ENCODE peak calls at places on chromosomes 16 and 17, in four cellular contexts. E is Panc1, C is HCT116, A is K562. P is an unnamed sample.

GRCh38 chr16:79182618-79183017 is 417.9 kb downstream of the MAF start:
- ATAC-seq in E (no peak), C (no peak), A (no peak), P (no peak)

GRCh38 chr17:78224226-78225087 is 7.0 kb upstream of the TMEM235 start:
- ATAC-seq in E (no peak), C (no peak), A (peak; percentile 27), P (no peak)

GRCh38 chr17:63844293-63844672 is 1.8 kb upstream of the SMARCD2 start:
- ATAC-seq in E (no peak), C (no peak), A (peak; percentile 6), P (no peak)

GRCh38 chr17:74180336-74180735 is 23.1 kb upstream of the RPL38 start:
- ATAC-seq in E (no peak), C (no peak), A (no peak), P (no peak)

GRCh38 chr16:24728891-24729242 is 584 bp upstream of the TNRC6A start:
- ATAC-seq in E (no peak), C (peak; percentile 8), A (no peak), P (no peak)

GRCh38 chr17:60094754-60095153 is 16.0 kb upstream of the HEATR6 start:
- ATAC-seq in E (no peak), C (no peak), A (no peak), P (no peak)

GRCh38 chr16:30743690-30744089 is 4.5 kb upstream of the PHKG2 start:
- ATAC-seq in E (no peak), C (no peak), A (no peak), P (no peak)

GRCh38 chr17:15480209-15480608 is 12.8 kb upstream of the CDRT4 start:
- ATAC-seq in E (no peak), C (no peak), A (no peak), P (no peak)

GRCh38 chr17:79090503-79091372 is 16.1 kb downstream of the ENGASE start:
- ATAC-seq in E (no peak), C (no peak), A (peak; percentile 75), P (no peak)

GRCh38 chr17:41527076-41528023 is 758 bp downstream of the KRT19 start:
- ATAC-seq in E (peak; percentile 14), C (peak; percentile 18), A (peak; percentile 72), P (no peak)

GRCh38 chr17:32956240-32956970 is 28.5 kb downstream of the TMEM98 start:
- ATAC-seq in E (no peak), C (no peak), A (peak; percentile 56), P (no peak)

GRCh38 chr16:69654280-69654931 is 72.0 kb downstream of the NQO1 start:
- ATAC-seq in E (no peak), C (no peak), A (no peak), P (no peak)

GRCh38 chr17:18323007-18323406 is 7.9 kb downstream of the SMCR8 start:
- ATAC-seq in E (peak; percentile 41), C (peak; percentile 56), A (no peak), P (no peak)

GRCh38 chr17:77892469-77893143 is 65.9 kb upstream of the TNRC6C start:
- ATAC-seq in E (no peak), C (peak; percentile 90), A (peak; percentile 90), P (no peak)

GRCh38 chr16:89971495-89972243 is 23.1 kb downstream of the DEF8 start:
- ATAC-seq in E (peak; percentile 27), C (peak; percentile 1), A (peak; percentile 62), P (peak; percentile 3)

GRCh38 chr16:4790871-4791270 is 2.7 kb upstream of the SEPTIN12 start:
- ATAC-seq in E (no peak), C (no peak), A (no peak), P (no peak)

GRCh38 chr17:11701906-11702305 is 103.6 kb downstream of the DNAH9 start:
- ATAC-seq in E (no peak), C (no peak), A (no peak), P (no peak)

GRCh38 chr16:87002717-87003413 is 314.3 kb downstream of the C16orf95 start:
- ATAC-seq in E (no peak), C (no peak), A (no peak), P (no peak)

GRCh38 chr17:77811521-77811920 is 147.0 kb upstream of the TNRC6C start:
- ATAC-seq in E (no peak), C (no peak), A (no peak), P (no peak)

DNA sequence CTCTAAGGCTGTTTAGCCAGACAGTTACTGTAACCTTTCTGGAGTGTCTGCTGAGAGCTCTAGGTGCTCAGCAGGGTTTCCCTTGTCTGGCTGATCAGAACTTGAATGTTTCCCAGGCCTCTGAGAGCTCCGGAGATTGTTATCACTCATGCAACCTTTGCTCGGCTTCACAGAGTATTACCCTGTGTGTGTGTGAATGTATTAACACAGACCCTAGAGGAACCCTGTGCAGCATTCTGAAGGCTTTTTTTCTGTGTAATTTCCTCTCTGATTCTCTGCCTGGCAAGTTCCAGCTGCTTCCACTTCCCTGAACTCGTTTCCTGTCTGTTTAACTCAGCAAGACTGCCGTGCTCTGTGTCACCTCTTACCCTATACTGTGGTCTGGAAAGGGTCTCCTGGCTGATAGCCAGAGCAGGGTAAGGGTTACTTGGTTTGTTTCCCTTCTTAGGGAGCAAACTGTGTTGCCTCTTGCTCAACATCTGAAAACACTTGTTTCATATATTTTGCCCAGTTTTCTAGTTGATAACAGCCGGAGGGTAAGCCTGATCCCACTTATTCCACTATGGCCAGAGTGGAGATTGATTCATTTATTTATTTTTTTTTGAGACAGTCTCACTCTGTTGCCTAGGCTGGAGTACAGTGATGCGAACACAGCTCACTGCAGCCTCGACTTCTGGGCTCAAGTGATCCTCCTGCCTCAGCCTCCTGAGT is 21.7 kb downstream of the PRMT7 start:
- ATAC-seq in E (no peak), C (no peak), A (no peak), P (peak; percentile 30)
- H3K27ac ChIP-seq in E (no peak overlapping the region), C (no peak overlapping the region), A (no peak overlapping the region), P (peak overlapping the region; percentile 41)

DNA sequence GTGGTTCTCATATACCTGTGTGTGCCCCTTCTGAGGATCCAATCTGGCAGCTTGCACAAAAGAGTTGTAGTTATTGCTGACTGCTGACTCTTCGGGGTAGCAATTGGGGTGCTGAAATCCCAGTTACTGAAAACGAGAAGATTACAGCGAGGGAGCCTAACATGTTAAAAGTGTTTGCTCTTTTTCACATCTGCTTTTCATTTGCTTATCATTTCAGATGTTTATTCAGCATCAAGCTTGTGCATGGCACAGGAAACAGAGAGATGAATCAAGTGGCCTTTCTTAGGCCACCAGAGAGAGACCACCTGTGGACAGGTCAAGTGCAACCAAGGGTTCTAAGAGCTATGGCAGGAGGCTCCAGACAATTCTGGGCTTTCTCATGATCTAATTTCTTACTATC is 16.9 kb downstream of the DHRS7B start:
- ATAC-seq in E (no peak), C (no peak), A (no peak), P (no peak)
- H3K9me3 ChIP-seq in E (peaks cover 3% of the 10 kb centered on the region), C (no peaks in the 10 kb centered on the region), A (peaks cover 2% of the 10 kb centered on the region), P (no peaks in the 10 kb centered on the region)

GRCh38 chr16:25834101-25834500 is 142.3 kb downstream of the HS3ST4 start:
- ATAC-seq in E (no peak), C (no peak), A (no peak), P (no peak)
- TF ChIP-seq POLR2AphosphoS5 in E (no peak), C (no peak), A (no peak), P (no peak)

GRCh38 chr16:67677712-67678111 is 11.1 kb downstream of the C16orf86 start:
- ATAC-seq in E (no peak), C (no peak), A (no peak), P (no peak)
- H3K27ac ChIP-seq in E (no peak overlapping the region), C (no peak overlapping the region), A (no peak overlapping the region), P (no peak overlapping the region)

GRCh38 chr17:22512057-22512456 is 819.7 kb downstream of the KCNJ18 start:
- ATAC-seq in E (no peak), C (no peak), A (no peak), P (no peak)
- H3K9me3 ChIP-seq in E (no peaks in the 10 kb centered on the region), C (peaks cover 5% of the 10 kb centered on the region), A (no peaks in the 10 kb centered on the region), P (peaks cover 30% of the 10 kb centered on the region)

GRCh38 chr17:49196520-49196919 is 13.9 kb downstream of the GNGT2 start:
- ATAC-seq in E (no peak), C (no peak), A (no peak), P (no peak)
- TF ChIP-seq POLR2AphosphoS5 in E (no peak), C (no peak), A (no peak), P (no peak)